ENCODE peak calls at places on chromosomes 12 and 14, in six cellular contexts. Q is GM12891, N is K562, Z is HepG2, C is GM12878, U is H1. G is an unnamed sample.

GRCh38 chr12:39441963-39442894 is 691 bp downstream of the KIF21A start:
- DNase-seq in Z (peak), C (no peak), Q (peak), N (peak), U (peak), G (peak)

GRCh38 chr14:63508033-63508432 is 35.1 kb downstream of the PPP2R5E start:
- DNase-seq in Q (no peak), C (no peak), U (no peak), Z (peak), N (no peak), G (no peak)

GRCh38 chr14:36655963-36656768 is 5.5 kb upstream of the PAX9 start:
- DNase-seq in Q (no peak), N (no peak), Z (peak), U (peak), C (no peak), G (no peak)

GRCh38 chr12:106774808-106775524 is 484 bp downstream of the RIC8B start:
- DNase-seq in C (no peak), Z (no peak), N (no peak), Q (peak), U (no peak), G (peak)

GRCh38 chr12:2382391-2383155 is 329.8 kb downstream of the CACNA1C start:
- DNase-seq in Q (no peak), N (no peak), Z (no peak), U (no peak), C (no peak), G (no peak)

GRCh38 chr14:68144051-68144681 is 324.6 kb downstream of the RAD51B start:
- DNase-seq in Q (no peak), N (no peak), U (no peak), C (no peak), Z (peak), G (no peak)

GRCh38 chr12:95118138-95118787 is 44.8 kb upstream of the NR2C1 start:
- DNase-seq in U (no peak), C (no peak), Q (no peak), Z (peak), N (no peak), G (no peak)

GRCh38 chr12:27936196-27936595 is 36.3 kb downstream of the PTHLH start:
- DNase-seq in N (no peak), C (no peak), Q (no peak), U (no peak), Z (no peak), G (no peak)

GRCh38 chr14:22852940-22853767 is 16.8 kb downstream of the MMP14 start:
- DNase-seq in U (peak), N (peak), C (peak), Z (peak), Q (peak), G (no peak)

GRCh38 chr12:115964214-115964613 is 313.3 kb downstream of the MED13L start:
- DNase-seq in U (no peak), N (no peak), Z (no peak), Q (no peak), C (no peak), G (no peak)

GRCh38 chr12:96297504-96297903 is 102.7 kb downstream of the CDK17 start:
- DNase-seq in Q (no peak), N (no peak), U (no peak), Z (no peak), C (no peak), G (no peak)

GRCh38 chr12:102964872-102965271 is 7.4 kb downstream of the ASCL1 start:
- DNase-seq in Q (no peak), N (no peak), U (peak), C (no peak), Z (no peak), G (no peak)

GRCh38 chr12:14510574-14510973 is 57.1 kb downstream of the PLBD1 start:
- DNase-seq in Z (no peak), C (no peak), Q (no peak), U (no peak), N (no peak), G (no peak)
- TF ChIP-seq TAF1 in Z (no peak), C (no peak), Q (no peak), U (no peak), N (no peak), G (no peak)

GRCh38 chr14:84493779-84494178 is 1036.2 kb upstream of the FLRT2 start:
- DNase-seq in U (no peak), Z (no peak), N (no peak), Q (no peak), C (no peak), G (no peak)

GRCh38 chr14:84496677-84497076 is 1033.3 kb upstream of the FLRT2 start:
- DNase-seq in N (no peak), Z (no peak), C (no peak), Q (no peak), U (no peak), G (no peak)
- TF ChIP-seq POLR2AphosphoS5 in N (no peak), Z (no peak), C (no peak), Q (no peak), U (no peak), G (no peak)

GRCh38 chr12:93857279-93857894 is 180.2 kb downstream of the CRADD start:
- DNase-seq in N (no peak), U (no peak), Q (no peak), C (no peak), Z (no peak), G (no peak)

GRCh38 chr12:93855265-93855664 is 178.1 kb downstream of the CRADD start:
- DNase-seq in N (no peak), U (no peak), Q (no peak), C (no peak), Z (no peak), G (no peak)

GRCh38 chr12:93860659-93861373 is 183.6 kb downstream of the CRADD start:
- DNase-seq in Z (no peak), C (no peak), Q (no peak), U (no peak), N (no peak), G (no peak)

GRCh38 chr12:93853698-93854478 is 176.7 kb downstream of the CRADD start:
- DNase-seq in N (no peak), Z (no peak), U (no peak), C (no peak), Q (no peak), G (no peak)

DNA sequence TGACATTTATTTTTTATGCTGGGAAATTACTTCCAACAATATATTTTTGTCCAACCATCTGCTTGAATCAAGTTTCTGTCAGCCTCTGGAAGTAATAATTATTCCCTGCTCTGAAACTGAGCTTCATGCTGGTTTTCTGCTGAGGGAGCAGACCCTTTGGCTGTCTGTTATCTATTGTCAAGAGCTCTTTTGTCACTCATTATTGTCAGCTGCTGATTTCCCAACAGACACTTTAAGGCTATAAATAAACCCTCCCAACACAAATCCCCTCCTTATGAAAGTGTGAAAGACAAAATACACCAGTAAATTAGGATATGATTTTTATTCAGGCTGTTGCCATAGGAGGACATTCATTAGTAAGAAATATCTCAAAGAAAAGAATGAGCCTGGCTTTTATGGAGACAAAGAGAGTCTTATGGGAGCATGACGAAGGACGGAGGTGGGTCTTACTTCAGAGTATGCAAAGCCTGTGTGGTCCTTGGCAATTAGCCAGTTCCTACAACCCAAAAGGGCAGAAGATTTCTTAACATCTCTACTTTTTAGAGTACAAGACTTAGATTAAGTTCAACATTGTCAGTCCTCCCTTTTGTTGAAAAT is 180.8 kb downstream of the CRADD start:
- DNase-seq in N (no peak), Z (no peak), U (no peak), Q (no peak), C (no peak), G (no peak)
- TF ChIP-seq POLR2A in N (no peak), Z (no peak), U (no peak), Q (no peak), C (no peak), G (no peak)

DNA sequence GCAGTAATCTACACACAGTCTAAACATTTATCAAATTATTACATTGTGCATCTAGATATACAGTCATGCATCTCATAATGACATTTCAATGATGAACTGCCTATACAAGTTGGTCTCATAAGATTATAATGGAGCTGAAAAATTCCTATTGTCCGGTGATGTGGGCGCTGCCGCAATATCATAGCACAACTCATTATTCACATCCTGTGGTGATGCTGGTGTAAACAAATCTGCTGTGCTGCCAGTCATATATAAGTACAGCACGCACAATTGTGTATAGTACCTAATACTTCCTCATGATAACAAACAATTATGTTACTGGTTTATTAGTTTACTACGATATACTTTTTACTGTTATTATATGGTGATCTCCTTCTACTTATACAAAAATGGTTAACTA is 768.8 kb upstream of the NOVA1 start:
- DNase-seq in U (no peak), C (no peak), Z (no peak), N (no peak), Q (no peak), G (no peak)
- TF ChIP-seq TAF1 in U (no peak), C (no peak), Z (no peak), N (no peak), Q (no peak), G (no peak)

DNA sequence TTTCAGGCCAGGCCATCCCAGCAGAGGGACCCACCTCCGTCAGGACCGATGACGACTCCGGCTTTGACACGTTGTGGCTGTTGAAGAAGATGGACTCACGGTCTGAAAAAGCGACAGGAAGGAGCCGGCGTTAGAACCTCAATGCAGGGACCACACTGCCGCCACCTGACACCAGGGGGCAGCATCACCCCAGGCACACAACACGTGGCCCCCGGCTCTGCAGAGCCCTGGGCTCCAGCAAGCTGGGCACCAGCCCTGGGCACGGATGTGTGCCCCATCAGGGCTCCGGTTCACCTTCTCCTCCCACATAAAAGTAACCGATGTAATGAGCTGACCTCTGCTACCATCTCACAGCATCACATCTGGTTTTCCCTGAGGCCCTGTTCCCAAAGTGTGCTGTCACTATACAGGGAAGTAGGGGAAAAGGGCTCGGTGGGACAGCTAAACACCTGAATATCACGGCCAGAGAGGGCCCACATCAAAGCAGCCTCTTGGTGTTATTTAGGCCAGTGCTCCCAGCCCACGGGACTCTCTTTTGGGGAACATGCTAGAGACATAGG is 29.0 kb downstream of the CHGA start:
- DNase-seq in N (peak), C (peak), U (peak), Z (peak), Q (peak), G (peak)
- TF ChIP-seq POLR2AphosphoS5 in N (no peak), C (no peak), U (no peak), Z (no peak), Q (no peak), G (no peak)